ENCODE peak calls at places on chromosomes 4 and X, in six cellular contexts. One of them, this sample, is unnamed.

GRCh38 chr4:102552781-102553180 is 51.6 kb downstream of the NFKB1 start:
- DNase-seq in cerebellar cortex: no peak
- DNase-seq in NCI-H1092 treated with DMSO at 0.1 percent for 48 hours: no peak
- DNase-seq in GM23338: no peak
- DNase-seq in psoas muscle: no peak
- DNase-seq in activated CD4-positive, alpha-beta T cell treated with anti-CD3 and anti-CD28 coated beads for 36 hours: no peak
- DNase-seq in this sample: no peak

GRCh38 chr4:45438047-45438446 is 685.8 kb downstream of the GABRG1 start:
- DNase-seq in cerebellar cortex: no peak
- DNase-seq in NCI-H1092 treated with DMSO at 0.1 percent for 48 hours: no peak
- DNase-seq in GM23338: no peak
- DNase-seq in activated CD4-positive, alpha-beta T cell treated with anti-CD3 and anti-CD28 coated beads for 36 hours: no peak
- DNase-seq in psoas muscle: no peak
- DNase-seq in this sample: no peak

GRCh38 chr4:169658970-169659735 is 38.8 kb downstream of the CLCN3 start:
- DNase-seq in NCI-H1092 treated with DMSO at 0.1 percent for 48 hours: no peak
- DNase-seq in cerebellar cortex: no peak
- DNase-seq in activated CD4-positive, alpha-beta T cell treated with anti-CD3 and anti-CD28 coated beads for 36 hours: no peak
- DNase-seq in GM23338: no peak
- DNase-seq in psoas muscle: no peak
- DNase-seq in this sample: no peak

GRCh38 chr4:176001171-176002006 is 64.3 kb upstream of the WDR17 start:
- DNase-seq in GM23338: peak
- DNase-seq in activated CD4-positive, alpha-beta T cell treated with anti-CD3 and anti-CD28 coated beads for 36 hours: peak
- DNase-seq in cerebellar cortex: peak
- DNase-seq in psoas muscle: peak
- DNase-seq in NCI-H1092 treated with DMSO at 0.1 percent for 48 hours: no peak
- DNase-seq in this sample: peak

GRCh38 chrX:110667706-110668105 is 127.9 kb downstream of the CHRDL1 start:
- DNase-seq in psoas muscle: no peak
- DNase-seq in GM23338: peak
- DNase-seq in activated CD4-positive, alpha-beta T cell treated with anti-CD3 and anti-CD28 coated beads for 36 hours: no peak
- DNase-seq in cerebellar cortex: no peak
- DNase-seq in NCI-H1092 treated with DMSO at 0.1 percent for 48 hours: no peak
- DNase-seq in this sample: no peak

GRCh38 chrX:46165411-46165810 is 379.8 kb downstream of the ZNF674 start:
- DNase-seq in activated CD4-positive, alpha-beta T cell treated with anti-CD3 and anti-CD28 coated beads for 36 hours: no peak
- DNase-seq in psoas muscle: no peak
- DNase-seq in NCI-H1092 treated with DMSO at 0.1 percent for 48 hours: no peak
- DNase-seq in cerebellar cortex: no peak
- DNase-seq in GM23338: no peak
- DNase-seq in this sample: no peak

GRCh38 chr4:140343303-140343702 is 30.1 kb upstream of the SCOC start:
- DNase-seq in psoas muscle: no peak
- DNase-seq in GM23338: no peak
- DNase-seq in activated CD4-positive, alpha-beta T cell treated with anti-CD3 and anti-CD28 coated beads for 36 hours: no peak
- DNase-seq in NCI-H1092 treated with DMSO at 0.1 percent for 48 hours: no peak
- DNase-seq in cerebellar cortex: no peak
- DNase-seq in this sample: peak

GRCh38 chr4:55173580-55173979 is 48.2 kb upstream of the KDR start:
- DNase-seq in psoas muscle: no peak
- DNase-seq in activated CD4-positive, alpha-beta T cell treated with anti-CD3 and anti-CD28 coated beads for 36 hours: no peak
- DNase-seq in GM23338: no peak
- DNase-seq in NCI-H1092 treated with DMSO at 0.1 percent for 48 hours: no peak
- DNase-seq in cerebellar cortex: no peak
- DNase-seq in this sample: no peak

This sample was measured in NCI-H69.